ENCODE peak calls at places on chromosomes 16 and 17, in six cellular contexts. U is AG10803, L is gastrocnemius medialis, R is adipocyte, E is skeletal muscle cell, A is heart left ventricle. F is an unnamed sample.

GRCh38 chr17:81713004-81713555 is 996 bp downstream of the SLC25A10 start:
- DNase-seq in A (no peak), R (peak; percentile 22), L (no peak), E (no peak), U (no peak), F (no peak)

GRCh38 chr16:85750827-85751641 is at the start of gene C16orf74:
- DNase-seq in A (peak; percentile 45), R (peak; percentile 82), U (peak; percentile 36), L (no peak), E (no peak), F (peak; percentile 76)

GRCh38 chr16:12062343-12063003 is 85.9 kb downstream of the SNX29 start:
- DNase-seq in U (peak; percentile 97), L (peak; percentile 90), A (peak; percentile 60), E (peak; percentile 41), R (peak; percentile 80), F (peak; percentile 90)

GRCh38 chr17:74454197-74455024 is 12.0 kb upstream of the CD300A start:
- DNase-seq in L (peak; percentile 60), E (peak; percentile 7), A (peak; percentile 96), U (peak; percentile 66), R (no peak), F (peak; percentile 96)

GRCh38 chr17:76022285-76022684 is 4.8 kb downstream of the EVPL start:
- DNase-seq in L (no peak), A (no peak), R (no peak), E (no peak), U (no peak), F (no peak)

GRCh38 chr16:26525856-26526255 is 540.9 kb upstream of the C16orf82 start:
- DNase-seq in L (no peak), R (no peak), U (no peak), E (no peak), A (no peak), F (no peak)

GRCh38 chr17:17191961-17192381 is 14.2 kb downstream of the PLD6 start:
- DNase-seq in A (no peak), R (no peak), L (no peak), U (no peak), E (no peak), F (no peak)

GRCh38 chr16:80875616-80876015 is 71.2 kb upstream of the CDYL2 start:
- DNase-seq in L (no peak), E (no peak), R (no peak), U (no peak), A (no peak), F (no peak)

GRCh38 chr17:32927724-32928526 is at the start of gene TMEM98:
- DNase-seq in U (peak; percentile 29), A (peak; percentile 24), R (peak; percentile 75), E (no peak), L (no peak), F (peak; percentile 78)

GRCh38 chr17:75927286-75927922 is 13.4 kb downstream of the FBF1 start:
- DNase-seq in U (peak; percentile 13), E (no peak), L (no peak), A (no peak), R (no peak), F (no peak)

DNA sequence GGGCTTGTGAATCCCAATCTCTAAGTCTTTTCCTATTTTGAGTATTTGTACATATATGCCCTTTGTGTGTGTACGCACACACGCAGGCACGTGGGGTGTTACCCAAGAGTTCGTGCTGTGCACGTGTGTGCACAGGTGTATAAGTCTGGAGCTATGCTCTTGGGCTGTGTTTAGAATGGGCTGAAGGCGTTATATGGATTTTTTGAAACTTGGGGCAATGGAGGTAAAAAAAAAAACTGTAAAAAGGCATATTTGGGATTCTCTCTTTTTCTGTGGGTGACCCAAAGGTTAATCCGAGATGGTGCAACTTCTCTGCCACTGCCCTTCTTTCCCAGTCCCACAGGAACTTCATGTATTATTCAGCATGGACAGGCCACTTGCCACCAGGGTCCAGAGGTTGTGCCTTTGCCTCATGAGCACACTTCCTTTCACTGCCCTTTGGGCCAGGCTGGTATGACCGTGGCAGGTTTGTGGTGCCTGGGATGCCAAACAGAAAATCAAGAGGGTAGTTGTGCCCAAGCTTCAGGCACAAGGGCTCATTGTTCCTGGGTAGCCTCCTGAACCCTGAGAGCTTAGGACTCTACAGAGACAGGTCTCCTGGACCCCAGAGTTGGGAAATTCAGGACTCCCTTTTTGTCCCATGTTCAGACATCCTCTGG is 1.6 kb downstream of the ABCC3 start:
- DNase-seq in U (no peak), L (no peak), R (peak; percentile 45), A (no peak), E (no peak), F (no peak)
- H3K4me3 ChIP-seq in U (peak overlapping the region; percentile 83), L (no peak overlapping the region), R (peak overlapping the region; percentile 89), A (no peak overlapping the region), E (no peak overlapping the region), F (peak overlapping the region; percentile 60)

GRCh38 chr17:59391026-59391425 is 59.6 kb downstream of the YPEL2 start:
- DNase-seq in A (no peak), L (no peak), R (no peak), E (no peak), U (no peak), F (no peak)
- H3K4me3 ChIP-seq in A (no peak overlapping the region), L (no peak overlapping the region), R (no peak overlapping the region), E (no peak overlapping the region), U (no peak overlapping the region), F (no peak overlapping the region)

GRCh38 chr17:83098241-83099085 is 19.1 kb downstream of the METRNL start:
- DNase-seq in E (no peak), A (no peak), L (no peak), U (no peak), R (no peak), F (no peak)

GRCh38 chr17:83099086-83099540 is 19.7 kb downstream of the METRNL start:
- DNase-seq in R (no peak), U (no peak), L (no peak), E (no peak), A (no peak), F (no peak)

GRCh38 chr17:83100853-83101391 is 21.5 kb downstream of the METRNL start:
- DNase-seq in A (no peak), R (no peak), L (no peak), U (no peak), E (no peak), F (no peak)

GRCh38 chr17:83100220-83100852 is 20.9 kb downstream of the METRNL start:
- DNase-seq in E (no peak), U (peak; percentile 58), R (peak; percentile 37), L (no peak), A (no peak), F (no peak)

GRCh38 chr17:83099570-83100181 is 20.3 kb downstream of the METRNL start:
- DNase-seq in L (no peak), R (peak; percentile 64), U (peak; percentile 74), E (no peak), A (no peak), F (no peak)
- H3K4me3 ChIP-seq in L (peak overlapping the region; percentile 25), R (peak overlapping the region; percentile 59), U (peak overlapping the region; percentile 29), E (no peak overlapping the region), A (peak overlapping the region; percentile 34), F (no peak overlapping the region)

DNA sequence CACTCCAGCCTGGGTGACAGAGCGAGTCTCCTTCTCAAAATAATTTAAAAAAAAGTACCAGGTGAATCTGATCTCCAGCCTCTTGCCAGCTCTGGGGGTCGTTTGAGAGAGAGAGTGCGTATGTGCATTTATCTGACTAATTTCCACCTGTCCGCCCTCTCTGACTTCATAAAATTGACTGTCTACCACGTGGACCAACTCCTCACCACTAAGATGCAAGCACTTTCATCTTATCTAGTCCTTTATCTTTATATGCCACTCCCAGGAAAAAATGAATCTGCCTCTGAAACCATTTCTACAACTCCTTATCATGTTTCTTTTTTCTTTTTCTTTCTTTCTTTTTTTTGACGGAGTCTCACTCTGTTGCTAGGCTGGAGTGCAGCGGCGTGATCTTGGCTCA is 55.8 kb downstream of the HS3ST3A1 start:
- DNase-seq in A (no peak), U (no peak), E (no peak), L (no peak), R (no peak), F (no peak)
- H3K4me3 ChIP-seq in A (no peak overlapping the region), U (no peak overlapping the region), E (no peak overlapping the region), L (no peak overlapping the region), R (no peak overlapping the region), F (no peak overlapping the region)